ENCODE peak calls at places on chromosomes 6 and 20, in five cellular contexts. One of them, this sample, is unnamed.

GRCh38 chr6:12602951-12603710 is 113.4 kb upstream of the PHACTR1 start:
- DNase-seq in anterior cingulate cortex: no peak
- DNase-seq in iris pigment epithelial cell: peak; percentile 58
- DNase-seq in D721Med: no peak
- DNase-seq in H9: no peak
- DNase-seq in this sample: no peak

GRCh38 chr20:25148181-25148981 is 47.1 kb upstream of the ENTPD6 start:
- DNase-seq in anterior cingulate cortex: peak; percentile 20
- DNase-seq in iris pigment epithelial cell: peak; percentile 55
- DNase-seq in D721Med: no peak
- DNase-seq in H9: peak; percentile 56
- DNase-seq in this sample: no peak

GRCh38 chr20:60123096-60123495 is 164.9 kb downstream of the CDH26 start:
- DNase-seq in anterior cingulate cortex: no peak
- DNase-seq in iris pigment epithelial cell: no peak
- DNase-seq in D721Med: no peak
- DNase-seq in H9: no peak
- DNase-seq in this sample: no peak

GRCh38 chr20:24770628-24771556 is 178.2 kb upstream of the CST7 start:
- DNase-seq in anterior cingulate cortex: no peak
- DNase-seq in iris pigment epithelial cell: no peak
- DNase-seq in D721Med: no peak
- DNase-seq in H9: peak; percentile 12
- DNase-seq in this sample: no peak

GRCh38 chr6:79421001-79421411 is 116.2 kb downstream of the LCA5 start:
- DNase-seq in anterior cingulate cortex: no peak
- DNase-seq in iris pigment epithelial cell: peak; percentile 93
- DNase-seq in D721Med: no peak
- DNase-seq in H9: no peak
- DNase-seq in this sample: no peak

GRCh38 chr6:79984261-79984660 is 20.2 kb upstream of the TTK start:
- DNase-seq in anterior cingulate cortex: no peak
- DNase-seq in iris pigment epithelial cell: peak; percentile 5
- DNase-seq in D721Med: no peak
- DNase-seq in H9: peak; percentile 39
- DNase-seq in this sample: no peak

GRCh38 chr20:45306431-45306982 is at the start of gene RBPJL:
- DNase-seq in anterior cingulate cortex: no peak
- DNase-seq in iris pigment epithelial cell: no peak
- DNase-seq in D721Med: no peak
- DNase-seq in H9: peak; percentile 71
- DNase-seq in this sample: no peak

GRCh38 chr6:13872681-13873080 is 52.1 kb upstream of the RNF182 start:
- DNase-seq in anterior cingulate cortex: no peak
- DNase-seq in iris pigment epithelial cell: no peak
- DNase-seq in D721Med: no peak
- DNase-seq in H9: no peak
- DNase-seq in this sample: no peak

GRCh38 chr6:36722879-36723278 is 25.3 kb downstream of the RAB44 start:
- DNase-seq in anterior cingulate cortex: no peak
- DNase-seq in iris pigment epithelial cell: no peak
- DNase-seq in D721Med: no peak
- DNase-seq in H9: no peak
- DNase-seq in this sample: no peak

GRCh38 chr6:12039540-12040459 is 27.7 kb downstream of the HIVEP1 start:
- DNase-seq in anterior cingulate cortex: no peak
- DNase-seq in iris pigment epithelial cell: no peak
- DNase-seq in D721Med: no peak
- DNase-seq in H9: no peak
- DNase-seq in this sample: no peak

GRCh38 chr6:15490242-15491100 is 172.4 kb downstream of the DTNBP1 start:
- DNase-seq in anterior cingulate cortex: no peak
- DNase-seq in iris pigment epithelial cell: no peak
- DNase-seq in D721Med: no peak
- DNase-seq in H9: peak; percentile 26
- DNase-seq in this sample: no peak